ENCODE peak calls at places on chromosomes 12 and 14, in seven cellular contexts. One of them, this sample, is unnamed. For H3K4me1, the result is how much of the 10 kb centered on the place peaks cover.

GRCh38 chr12:112810235-112810917 is 18.8 kb downstream of the RPH3A start:
- DNase-seq in fibroblast of lung: no peak
- DNase-seq in tibial artery: no peak
- DNase-seq in right cardiac atrium: no peak
- DNase-seq in left lung: no peak
- DNase-seq in suprapubic skin: no peak
- DNase-seq in neural progenitor cell: no peak
- DNase-seq in this sample: no peak

GRCh38 chr14:24172871-24173281 is 996 bp downstream of the REC8 start:
- DNase-seq in suprapubic skin: peak
- DNase-seq in neural progenitor cell: peak
- DNase-seq in left lung: peak
- DNase-seq in right cardiac atrium: no peak
- DNase-seq in tibial artery: no peak
- DNase-seq in fibroblast of lung: no peak
- DNase-seq in this sample: no peak

GRCh38 chr12:128338344-128338743 is 71.4 kb downstream of the TMEM132C start:
- DNase-seq in suprapubic skin: no peak
- DNase-seq in fibroblast of lung: no peak
- DNase-seq in right cardiac atrium: no peak
- DNase-seq in tibial artery: no peak
- DNase-seq in left lung: no peak
- DNase-seq in neural progenitor cell: peak
- DNase-seq in this sample: no peak

GRCh38 chr12:9636807-9637206 is 29.1 kb upstream of the KLRB1 start:
- DNase-seq in left lung: no peak
- DNase-seq in tibial artery: no peak
- DNase-seq in suprapubic skin: no peak
- DNase-seq in fibroblast of lung: no peak
- DNase-seq in right cardiac atrium: no peak
- DNase-seq in neural progenitor cell: no peak
- DNase-seq in this sample: no peak

GRCh38 chr12:92275443-92276154 is 130.0 kb upstream of the BTG1 start:
- DNase-seq in suprapubic skin: no peak
- DNase-seq in tibial artery: no peak
- DNase-seq in neural progenitor cell: no peak
- DNase-seq in fibroblast of lung: no peak
- DNase-seq in left lung: no peak
- DNase-seq in right cardiac atrium: no peak
- DNase-seq in this sample: no peak

GRCh38 chr14:51967521-51967920 is 21.8 kb upstream of the RTRAF start:
- DNase-seq in suprapubic skin: no peak
- DNase-seq in right cardiac atrium: no peak
- DNase-seq in fibroblast of lung: peak
- DNase-seq in left lung: no peak
- DNase-seq in tibial artery: no peak
- DNase-seq in neural progenitor cell: no peak
- DNase-seq in this sample: no peak

GRCh38 chr12:47551426-47551851 is 154.4 kb downstream of the RPAP3 start:
- DNase-seq in suprapubic skin: no peak
- DNase-seq in tibial artery: no peak
- DNase-seq in left lung: no peak
- DNase-seq in fibroblast of lung: peak
- DNase-seq in right cardiac atrium: no peak
- DNase-seq in neural progenitor cell: no peak
- DNase-seq in this sample: no peak

GRCh38 chr12:13126494-13126893 is 23.0 kb upstream of the GSG1 start:
- DNase-seq in right cardiac atrium: no peak
- DNase-seq in tibial artery: no peak
- DNase-seq in left lung: no peak
- DNase-seq in suprapubic skin: no peak
- DNase-seq in fibroblast of lung: no peak
- DNase-seq in neural progenitor cell: no peak
- DNase-seq in this sample: no peak

GRCh38 chr12:75345531-75345930 is 11.1 kb downstream of the GLIPR1L1 start:
- DNase-seq in left lung: no peak
- DNase-seq in suprapubic skin: no peak
- DNase-seq in fibroblast of lung: no peak
- DNase-seq in neural progenitor cell: no peak
- DNase-seq in tibial artery: no peak
- DNase-seq in right cardiac atrium: no peak
- DNase-seq in this sample: no peak

GRCh38 chr14:72094844-72095582 is 162.8 kb downstream of the RGS6 start:
- DNase-seq in fibroblast of lung: no peak
- DNase-seq in tibial artery: no peak
- DNase-seq in suprapubic skin: no peak
- DNase-seq in left lung: no peak
- DNase-seq in neural progenitor cell: no peak
- DNase-seq in right cardiac atrium: no peak
- DNase-seq in this sample: no peak

GRCh38 chr12:91171475-91171874 is 11.1 kb downstream of the DCN start:
- DNase-seq in left lung: no peak
- DNase-seq in right cardiac atrium: no peak
- DNase-seq in suprapubic skin: no peak
- DNase-seq in neural progenitor cell: no peak
- DNase-seq in tibial artery: no peak
- DNase-seq in fibroblast of lung: no peak
- DNase-seq in this sample: no peak

GRCh38 chr14:58072288-58073071 is 79.5 kb downstream of the ARMH4 start:
- DNase-seq in neural progenitor cell: peak
- DNase-seq in left lung: no peak
- DNase-seq in right cardiac atrium: no peak
- DNase-seq in suprapubic skin: no peak
- DNase-seq in fibroblast of lung: peak
- DNase-seq in tibial artery: peak
- DNase-seq in this sample: no peak

GRCh38 chr12:79360936-79361335 is 329.8 kb downstream of the PAWR start:
- DNase-seq in right cardiac atrium: no peak
- DNase-seq in tibial artery: no peak
- DNase-seq in suprapubic skin: no peak
- DNase-seq in fibroblast of lung: no peak
- DNase-seq in left lung: no peak
- DNase-seq in neural progenitor cell: no peak
- DNase-seq in this sample: no peak

GRCh38 chr12:130162267-130162666 is at the start of gene FZD10:
- DNase-seq in fibroblast of lung: peak
- DNase-seq in tibial artery: peak
- DNase-seq in neural progenitor cell: peak
- DNase-seq in suprapubic skin: no peak
- DNase-seq in left lung: no peak
- DNase-seq in right cardiac atrium: no peak
- DNase-seq in this sample: no peak
- H3K27ac ChIP-seq in fibroblast of lung: no peak
- H3K27ac ChIP-seq in tibial artery: no peak
- H3K27ac ChIP-seq in neural progenitor cell: no peak
- H3K27ac ChIP-seq in suprapubic skin: peak
- H3K27ac ChIP-seq in left lung: no peak
- H3K27ac ChIP-seq in right cardiac atrium: no peak
- H3K27ac ChIP-seq in this sample: no peak

GRCh38 chr14:94058674-94059138 is 22.3 kb downstream of the DDX24 start:
- DNase-seq in right cardiac atrium: no peak
- DNase-seq in neural progenitor cell: no peak
- DNase-seq in left lung: no peak
- DNase-seq in fibroblast of lung: no peak
- DNase-seq in suprapubic skin: no peak
- DNase-seq in tibial artery: no peak
- DNase-seq in this sample: no peak
- H3K4me1 ChIP-seq in right cardiac atrium: under half
- H3K4me1 ChIP-seq in neural progenitor cell: under half
- H3K4me1 ChIP-seq in left lung: under half
- H3K4me1 ChIP-seq in fibroblast of lung: under half
- H3K4me1 ChIP-seq in suprapubic skin: under half
- H3K4me1 ChIP-seq in tibial artery: under half
- H3K4me1 ChIP-seq in this sample: under half

DNA sequence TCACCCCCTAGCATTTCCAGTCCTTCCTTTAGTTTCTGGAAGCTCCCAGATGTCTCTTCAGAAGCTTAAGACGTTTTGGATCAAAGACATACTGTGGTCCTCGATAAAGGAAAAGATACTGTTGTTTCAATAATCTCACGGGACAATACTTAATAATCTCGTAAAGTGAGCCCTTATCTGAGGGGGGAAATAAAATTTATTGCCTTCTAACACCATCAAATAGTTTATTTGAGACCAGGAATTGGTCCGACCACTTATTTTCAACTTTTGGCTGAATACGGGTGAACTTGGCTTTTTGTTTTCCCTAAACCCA is 640 bp upstream of the G2E3 start:
- DNase-seq in right cardiac atrium: no peak
- DNase-seq in left lung: no peak
- DNase-seq in fibroblast of lung: no peak
- DNase-seq in suprapubic skin: no peak
- DNase-seq in tibial artery: no peak
- DNase-seq in neural progenitor cell: no peak
- DNase-seq in this sample: no peak
- H3K27ac ChIP-seq in right cardiac atrium: no peak
- H3K27ac ChIP-seq in left lung: peak
- H3K27ac ChIP-seq in fibroblast of lung: peak
- H3K27ac ChIP-seq in suprapubic skin: peak
- H3K27ac ChIP-seq in tibial artery: peak
- H3K27ac ChIP-seq in neural progenitor cell: no peak
- H3K27ac ChIP-seq in this sample: peak

DNA sequence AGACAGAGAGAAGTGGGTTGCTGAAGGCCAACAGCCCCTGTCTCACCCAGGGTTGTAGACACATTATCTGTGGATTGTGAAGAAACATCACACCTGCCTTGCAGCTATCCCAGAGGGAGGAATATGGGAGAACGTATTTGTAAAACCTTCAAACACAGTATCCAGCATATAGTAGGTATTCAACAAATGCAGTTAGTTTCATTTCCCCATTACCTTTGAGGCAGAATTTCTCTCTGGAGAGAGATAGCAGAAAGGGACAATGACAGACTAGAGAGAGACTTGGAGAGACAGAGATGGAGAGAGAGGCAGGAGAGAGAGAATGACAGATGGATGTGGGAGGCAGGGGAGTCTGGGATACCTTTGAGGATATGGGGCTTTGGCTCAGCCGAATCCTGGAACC is 62.0 kb downstream of the WSCD2 start:
- DNase-seq in neural progenitor cell: no peak
- DNase-seq in fibroblast of lung: no peak
- DNase-seq in left lung: no peak
- DNase-seq in right cardiac atrium: no peak
- DNase-seq in tibial artery: no peak
- DNase-seq in suprapubic skin: no peak
- DNase-seq in this sample: no peak
- H3K4me1 ChIP-seq in neural progenitor cell: under half
- H3K4me1 ChIP-seq in fibroblast of lung: under half
- H3K4me1 ChIP-seq in left lung: under half
- H3K4me1 ChIP-seq in right cardiac atrium: under half
- H3K4me1 ChIP-seq in tibial artery: under half
- H3K4me1 ChIP-seq in suprapubic skin: under half
- H3K4me1 ChIP-seq in this sample: under half

DNA sequence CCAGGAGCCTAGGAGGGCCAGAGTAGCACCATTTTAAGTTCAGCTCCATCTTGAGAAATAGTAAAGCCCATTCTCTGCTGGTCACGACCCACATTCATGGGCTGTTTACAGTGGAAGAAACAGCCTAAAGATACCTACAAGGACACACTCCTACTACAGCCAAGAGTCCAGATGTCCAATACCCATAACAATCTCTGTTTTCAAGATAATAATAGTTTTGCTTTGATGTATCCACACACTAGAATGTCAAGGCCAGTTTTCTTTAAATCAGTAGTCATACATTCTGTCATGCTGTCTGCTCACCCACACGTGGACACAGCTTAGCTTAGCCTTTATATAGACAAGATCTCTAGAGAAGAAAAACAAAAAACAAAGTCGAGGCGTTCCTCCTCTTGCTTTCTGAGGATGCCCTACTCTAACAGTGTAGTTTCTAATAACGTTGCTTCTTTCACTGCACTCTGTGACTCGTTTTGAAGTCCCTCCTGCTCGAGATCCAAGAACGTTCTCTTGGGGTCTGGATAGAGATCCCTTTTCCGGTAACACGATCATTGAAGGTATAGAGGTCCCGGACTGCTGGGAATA is 17.9 kb upstream of the ETFBKMT start:
- DNase-seq in right cardiac atrium: no peak
- DNase-seq in left lung: no peak
- DNase-seq in fibroblast of lung: no peak
- DNase-seq in suprapubic skin: no peak
- DNase-seq in neural progenitor cell: no peak
- DNase-seq in tibial artery: no peak
- DNase-seq in this sample: no peak
- H3K27ac ChIP-seq in right cardiac atrium: no peak
- H3K27ac ChIP-seq in left lung: no peak
- H3K27ac ChIP-seq in fibroblast of lung: no peak
- H3K27ac ChIP-seq in suprapubic skin: no peak
- H3K27ac ChIP-seq in neural progenitor cell: no peak
- H3K27ac ChIP-seq in tibial artery: no peak
- H3K27ac ChIP-seq in this sample: no peak

GRCh38 chr12:110540048-110540447 is 37.9 kb downstream of the RAD9B start:
- DNase-seq in fibroblast of lung: peak
- DNase-seq in right cardiac atrium: no peak
- DNase-seq in suprapubic skin: no peak
- DNase-seq in neural progenitor cell: no peak
- DNase-seq in left lung: no peak
- DNase-seq in tibial artery: no peak
- DNase-seq in this sample: no peak
- H3K4me1 ChIP-seq in fibroblast of lung: under half
- H3K4me1 ChIP-seq in right cardiac atrium: under half
- H3K4me1 ChIP-seq in suprapubic skin: half or more
- H3K4me1 ChIP-seq in neural progenitor cell: under half
- H3K4me1 ChIP-seq in left lung: under half
- H3K4me1 ChIP-seq in tibial artery: under half
- H3K4me1 ChIP-seq in this sample: half or more

DNA sequence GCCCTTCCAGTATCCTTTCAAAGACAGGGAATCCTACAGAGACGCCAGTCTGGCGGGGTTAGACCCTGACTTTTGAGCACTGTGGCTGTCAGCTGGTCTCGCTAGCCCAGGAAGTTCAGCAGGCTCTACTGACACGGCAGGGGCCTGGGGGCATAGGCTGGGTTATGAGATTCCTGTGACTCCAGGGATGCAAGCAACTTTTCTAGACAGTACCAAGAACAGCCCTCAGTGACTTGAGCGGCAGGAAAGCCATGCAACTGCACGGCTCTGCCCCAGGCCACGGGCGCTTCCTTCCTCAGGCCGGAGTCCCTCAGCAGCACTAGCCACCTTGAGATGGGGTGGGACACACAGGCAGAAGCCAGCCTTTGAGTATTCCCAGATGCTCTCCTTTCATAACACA is 5.1 kb upstream of the SIVA1 start:
- DNase-seq in neural progenitor cell: no peak
- DNase-seq in left lung: peak
- DNase-seq in fibroblast of lung: no peak
- DNase-seq in right cardiac atrium: peak
- DNase-seq in suprapubic skin: no peak
- DNase-seq in tibial artery: no peak
- DNase-seq in this sample: no peak
- H3K27ac ChIP-seq in neural progenitor cell: no peak
- H3K27ac ChIP-seq in left lung: peak
- H3K27ac ChIP-seq in fibroblast of lung: no peak
- H3K27ac ChIP-seq in right cardiac atrium: no peak
- H3K27ac ChIP-seq in suprapubic skin: no peak
- H3K27ac ChIP-seq in tibial artery: peak
- H3K27ac ChIP-seq in this sample: peak